ENCODE peak calls at places on chromosomes 6 and 20, in four cellular contexts. U is CD4-positive, CD25-positive, alpha-beta regulatory T cell; J is colonic mucosa; Y is upper lobe of left lung. K is an unnamed sample. For H3K9me3, the result is how much of the 10 kb centered on the place peaks cover.

GRCh38 chr6:39088331-39088730 is 26.7 kb downstream of the SAYSD1 start:
- DNase-seq in U (no peak), J (no peak), Y (peak), K (peak)

GRCh38 chr6:119022796-119023195 is 55.7 kb downstream of the FAM184A start:
- DNase-seq in U (no peak), J (no peak), Y (no peak), K (no peak)

GRCh38 chr6:111482236-111482958 is 621 bp downstream of the REV3L start:
- DNase-seq in U (peak), J (peak), Y (peak), K (peak)

GRCh38 chr6:127402890-127403617 is 56.1 kb downstream of the KIAA0408 start:
- DNase-seq in U (no peak), J (no peak), Y (no peak), K (no peak)

GRCh38 chr6:136791296-136792065 is 796 bp downstream of the MAP3K5 start:
- DNase-seq in U (peak), J (peak), Y (peak), K (peak)

GRCh38 chr6:131532476-131533108 is 40.4 kb upstream of the ARG1 start:
- DNase-seq in U (peak), J (no peak), Y (no peak), K (no peak)

GRCh38 chr6:49775043-49775442 is 12.0 kb downstream of the PGK2 start:
- DNase-seq in U (no peak), J (no peak), Y (no peak), K (no peak)

GRCh38 chr6:33923857-33924514 is 120.2 kb upstream of the MLN start:
- DNase-seq in U (no peak), J (no peak), Y (no peak), K (no peak)

GRCh38 chr6:39104528-39104927 is 10.5 kb downstream of the SAYSD1 start:
- DNase-seq in U (no peak), J (no peak), Y (peak), K (no peak)

GRCh38 chr6:51398064-51398740 is 579.5 kb downstream of the TFAP2B start:
- DNase-seq in U (no peak), J (no peak), Y (peak), K (no peak)

GRCh38 chr6:87099472-87099871 is 4.6 kb upstream of the CGA start:
- DNase-seq in U (no peak), J (no peak), Y (no peak), K (no peak)

GRCh38 chr6:130946076-130946475 is 117.0 kb downstream of the EPB41L2 start:
- DNase-seq in U (no peak), J (no peak), Y (no peak), K (no peak)

GRCh38 chr20:61804896-61805295 is 260.8 kb downstream of the TAF4 start:
- DNase-seq in U (no peak), J (no peak), Y (no peak), K (no peak)

GRCh38 chr6:107230024-107230423 is 114.7 kb upstream of the BEND3 start:
- DNase-seq in U (no peak), J (no peak), Y (no peak), K (no peak)

GRCh38 chr20:15143478-15143877 is 806.1 kb upstream of the FLRT3 start:
- DNase-seq in U (no peak), J (no peak), Y (no peak), K (no peak)

GRCh38 chr6:107813555-107814194 is 10.4 kb downstream of the SCML4 start:
- DNase-seq in U (no peak), J (no peak), Y (no peak), K (no peak)

GRCh38 chr6:56864171-56864616 is 90.7 kb upstream of the BEND6 start:
- DNase-seq in U (no peak), J (no peak), Y (no peak), K (no peak)

GRCh38 chr6:9250852-9251251 is 815.5 kb upstream of the SLC35B3 start:
- DNase-seq in U (no peak), J (peak), Y (peak), K (no peak)

GRCh38 chr20:36468149-36469000 is 72.9 kb upstream of the MYL9 start:
- DNase-seq in U (no peak), J (peak), Y (no peak), K (no peak)

GRCh38 chr6:79947191-79948173 is at the start of gene ELOVL4:
- DNase-seq in U (peak), J (peak), Y (no peak), K (peak)

GRCh38 chr6:37587776-37588744 is 88.4 kb upstream of the CCDC167 start:
- DNase-seq in U (no peak), J (no peak), Y (no peak), K (no peak)

GRCh38 chr6:31763617-31763940 is 1.1 kb downstream of the SAPCD1 start:
- DNase-seq in U (no peak), J (no peak), Y (no peak), K (no peak)

GRCh38 chr20:12570371-12570770 is 438.4 kb upstream of the SPTLC3 start:
- DNase-seq in U (no peak), J (peak), Y (no peak), K (no peak)

GRCh38 chr6:25363429-25363828 is 84.3 kb downstream of the CARMIL1 start:
- DNase-seq in U (no peak), J (no peak), Y (no peak), K (no peak)

GRCh38 chr6:78322068-78322845 is 545.1 kb upstream of the IRAK1BP1 start:
- DNase-seq in U (no peak), J (no peak), Y (no peak), K (no peak)

GRCh38 chr20:31698803-31699718 is 23.6 kb downstream of the BCL2L1 start:
- DNase-seq in U (no peak), J (peak), Y (peak), K (no peak)

GRCh38 chr6:150177260-150178246 is 34.7 kb downstream of the PPP1R14C start:
- DNase-seq in U (no peak), J (peak), Y (no peak), K (no peak)

GRCh38 chr6:27205375-27206278 is 41.9 kb upstream of the PRSS16 start:
- DNase-seq in U (no peak), J (no peak), Y (no peak), K (peak)

GRCh38 chr20:32304121-32304520 is 26.7 kb downstream of the KIF3B start:
- DNase-seq in U (no peak), J (no peak), Y (no peak), K (no peak)

GRCh38 chr6:148885920-148886845 is 139.4 kb downstream of the UST start:
- DNase-seq in U (no peak), J (no peak), Y (no peak), K (no peak)

GRCh38 chr20:9066196-9066595 is 2.7 kb upstream of the PLCB4 start:
- DNase-seq in U (no peak), J (no peak), Y (no peak), K (no peak)

DNA sequence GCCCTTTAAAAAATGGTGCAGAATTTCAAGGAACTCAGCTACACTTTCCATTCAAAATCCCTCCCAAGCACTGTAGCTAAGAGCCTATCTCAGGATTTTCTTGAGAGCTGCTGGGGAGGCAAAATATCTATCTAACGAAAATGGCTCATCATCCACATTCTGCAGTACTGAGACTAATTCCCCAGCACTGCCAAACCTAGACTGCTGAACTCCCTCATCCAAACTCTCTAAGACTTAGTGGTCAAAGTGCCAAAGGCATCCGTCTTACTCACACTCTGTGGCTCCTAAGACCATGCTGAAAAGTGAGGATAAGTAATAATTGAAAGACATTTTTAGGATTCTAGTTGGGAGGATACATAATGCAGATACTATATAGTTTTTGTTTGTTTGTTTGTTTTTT is 7.7 kb downstream of the SGK1 start:
- DNase-seq in U (no peak), J (no peak), Y (no peak), K (no peak)
- H3K4me3 ChIP-seq in U (no peak), J (no peak), Y (no peak), K (no peak)

GRCh38 chr6:36245572-36246031 is 24.3 kb upstream of the PNPLA1 start:
- DNase-seq in U (no peak), J (peak), Y (no peak), K (no peak)
- H3K27ac ChIP-seq in U (no peak), J (no peak), Y (no peak), K (no peak)

GRCh38 chr20:29744071-29744470 is 1513.4 kb upstream of the DEFB115 start:
- DNase-seq in U (no peak), J (no peak), Y (no peak), K (no peak)

GRCh38 chr20:29741594-29741893 is 1515.9 kb upstream of the DEFB115 start:
- DNase-seq in U (no peak), J (no peak), Y (no peak), K (no peak)

GRCh38 chr20:29742699-29743100 is 1514.8 kb upstream of the DEFB115 start:
- DNase-seq in U (no peak), J (no peak), Y (no peak), K (no peak)

GRCh38 chr20:29741894-29742698 is 1515.4 kb upstream of the DEFB115 start:
- DNase-seq in U (no peak), J (no peak), Y (no peak), K (no peak)

GRCh38 chr20:29743101-29743931 is 1514.1 kb upstream of the DEFB115 start:
- DNase-seq in U (no peak), J (no peak), Y (no peak), K (no peak)
- H3K9me3 ChIP-seq in U (under half), J (under half), Y (under half), K (under half)

DNA sequence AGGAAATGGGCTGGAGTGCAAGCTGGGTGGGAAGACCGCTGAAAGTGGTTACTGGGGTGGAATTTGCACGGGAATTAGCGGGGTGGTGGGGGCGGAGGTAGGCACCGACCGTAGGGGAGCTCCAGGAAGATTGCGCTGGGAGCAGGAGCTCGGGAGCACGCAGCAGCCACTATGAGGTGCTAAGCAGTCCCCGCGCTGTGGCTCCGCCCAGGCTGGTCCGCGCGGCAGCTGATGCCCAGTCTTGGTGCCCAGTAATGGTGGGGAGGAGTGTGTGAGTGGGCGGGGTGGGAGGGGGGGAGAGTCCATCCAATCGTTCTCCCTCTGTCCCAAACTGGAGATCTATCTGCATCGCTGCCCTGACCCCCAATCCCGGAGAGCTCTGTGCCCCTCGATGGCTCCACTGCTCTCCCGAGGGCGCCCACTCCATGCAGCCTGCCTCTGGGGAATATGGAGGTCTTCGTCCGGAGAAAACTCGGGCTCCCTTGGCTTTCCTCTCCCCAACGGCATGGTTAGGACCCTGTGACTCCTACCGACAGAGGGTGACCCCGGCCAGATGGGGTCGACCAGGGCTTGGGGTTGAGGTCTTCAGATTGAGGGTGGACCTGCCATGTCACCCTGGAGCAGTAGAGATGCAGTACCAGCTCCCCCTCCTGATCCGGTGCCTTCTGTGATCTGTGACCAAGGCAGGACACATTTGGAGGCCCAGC is 5.3 kb downstream of the TP53TG5 start:
- DNase-seq in U (no peak), J (no peak), Y (peak), K (no peak)
- H3K4me3 ChIP-seq in U (peak), J (peak), Y (peak), K (peak)

DNA sequence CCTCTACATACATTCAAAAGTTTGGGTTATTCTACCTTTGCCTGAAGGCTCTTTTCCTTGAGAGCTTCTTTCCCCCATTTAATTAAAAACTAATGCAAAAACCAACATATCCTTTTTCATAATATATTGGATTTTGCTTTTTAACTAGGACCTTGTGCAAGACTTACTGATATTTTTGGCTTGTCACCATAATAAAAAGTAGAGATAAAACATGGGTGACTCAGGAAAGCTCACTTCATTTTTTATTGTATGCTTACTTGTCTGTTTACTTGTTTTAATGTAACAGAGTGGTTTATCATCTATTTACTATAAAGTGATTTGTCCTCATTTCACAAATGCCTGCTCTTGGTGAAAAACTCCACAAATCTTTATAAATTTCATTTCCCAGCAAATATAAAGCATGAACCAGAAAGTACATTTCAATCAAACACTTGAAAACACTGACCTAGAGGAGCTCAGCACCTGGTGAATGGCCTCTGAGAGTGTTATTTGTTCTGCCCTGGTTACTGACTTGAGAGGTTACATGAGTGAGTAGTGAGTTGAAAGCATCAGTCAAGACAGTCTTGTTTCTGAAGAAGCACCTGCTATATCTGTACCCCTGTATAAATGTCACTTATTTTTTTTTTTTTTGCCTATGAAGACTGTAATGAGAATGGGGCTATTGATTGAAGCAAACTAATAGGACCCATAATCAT is 20.8 kb downstream of the ADGRG6 start:
- DNase-seq in U (no peak), J (no peak), Y (peak), K (no peak)
- H3K27ac ChIP-seq in U (no peak), J (peak), Y (no peak), K (no peak)

GRCh38 chr6:366972-367794 is 24.4 kb upstream of the IRF4 start:
- DNase-seq in U (no peak), J (no peak), Y (no peak), K (no peak)
- H3K9me3 ChIP-seq in U (under half), J (under half), Y (under half), K (under half)

GRCh38 chr6:96015321-96015790 is 418 bp upstream of the FUT9 start:
- DNase-seq in U (no peak), J (no peak), Y (no peak), K (no peak)
- H3K4me3 ChIP-seq in U (no peak), J (no peak), Y (no peak), K (no peak)

GRCh38 chr6:112984899-112985298 is 637.8 kb downstream of the RFPL4B start:
- DNase-seq in U (no peak), J (no peak), Y (no peak), K (no peak)

GRCh38 chr6:112979830-112980229 is 632.7 kb downstream of the RFPL4B start:
- DNase-seq in U (no peak), J (peak), Y (no peak), K (no peak)

GRCh38 chr6:112986270-112986669 is 639.1 kb downstream of the RFPL4B start:
- DNase-seq in U (no peak), J (no peak), Y (no peak), K (no peak)

GRCh38 chr6:112983741-112984221 is 636.7 kb downstream of the RFPL4B start:
- DNase-seq in U (no peak), J (no peak), Y (no peak), K (no peak)

DNA sequence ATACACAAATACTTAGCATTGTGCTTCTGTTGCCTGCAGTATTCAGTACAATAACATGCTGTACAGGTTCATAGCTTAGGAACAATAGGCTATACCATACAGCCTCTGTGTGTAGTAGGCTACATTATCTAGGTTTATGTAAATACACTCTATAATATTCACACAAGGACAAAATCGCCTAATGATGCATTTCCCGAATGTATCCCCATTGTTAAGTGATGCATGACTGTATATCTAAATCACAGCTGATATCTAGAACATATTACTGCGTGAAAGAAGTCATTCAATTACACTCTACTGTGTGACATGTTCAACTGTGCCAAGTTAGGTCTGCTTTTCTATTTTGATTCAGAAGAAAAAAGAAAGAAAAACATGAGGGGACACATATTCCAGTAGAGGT is 633.5 kb downstream of the RFPL4B start:
- DNase-seq in U (no peak), J (no peak), Y (no peak), K (no peak)
- H3K27ac ChIP-seq in U (no peak), J (no peak), Y (no peak), K (no peak)

K was measured in naive thymus-derived CD4-positive, alpha-beta T cell.